ENCODE peak calls at places on chromosomes 7 and 10, in four cellular contexts. O, P, N and G are unnamed samples. For H3K4me1 and H3K9me3, the result is how much of the 10 kb centered on the place peaks cover.

GRCh38 chr7:106018566-106019338 is 55.7 kb downstream of the CDHR3 start:
- DNase-seq in O (no peak), P (no peak), N (peak), G (no peak)

GRCh38 chr10:18185621-18186020 is 45.4 kb downstream of the CACNB2 start:
- DNase-seq in O (no peak), P (no peak), N (no peak), G (no peak)

GRCh38 chr10:104300002-104300735 is 31.2 kb downstream of the GSTO2 start:
- DNase-seq in O (no peak), P (no peak), N (no peak), G (no peak)

GRCh38 chr7:122137291-122138077 is 6.6 kb downstream of the AASS start:
- DNase-seq in O (no peak), P (no peak), N (no peak), G (no peak)

GRCh38 chr10:101848408-101848807 is 4.8 kb upstream of the KCNIP2 start:
- DNase-seq in O (no peak), P (no peak), N (no peak), G (no peak)

GRCh38 chr10:71216363-71216695 is 4.0 kb downstream of the UNC5B start:
- DNase-seq in O (no peak), P (no peak), N (no peak), G (no peak)

GRCh38 chr10:82071231-82071630 is 196.2 kb downstream of the NRG3 start:
- DNase-seq in O (no peak), P (no peak), N (no peak), G (no peak)

GRCh38 chr7:113799896-113800295 is 118.9 kb downstream of the PPP1R3A start:
- DNase-seq in O (no peak), P (no peak), N (no peak), G (no peak)

GRCh38 chr10:78181381-78182055 is 147.9 kb downstream of the RPS24 start:
- DNase-seq in O (no peak), P (no peak), N (no peak), G (no peak)

GRCh38 chr10:131206136-131206995 is 105.2 kb downstream of the TCERG1L start:
- DNase-seq in O (peak), P (no peak), N (no peak), G (no peak)

GRCh38 chr10:4307784-4308364 is 518.1 kb upstream of the AKR1E2 start:
- DNase-seq in O (no peak), P (no peak), N (no peak), G (no peak)

DNA sequence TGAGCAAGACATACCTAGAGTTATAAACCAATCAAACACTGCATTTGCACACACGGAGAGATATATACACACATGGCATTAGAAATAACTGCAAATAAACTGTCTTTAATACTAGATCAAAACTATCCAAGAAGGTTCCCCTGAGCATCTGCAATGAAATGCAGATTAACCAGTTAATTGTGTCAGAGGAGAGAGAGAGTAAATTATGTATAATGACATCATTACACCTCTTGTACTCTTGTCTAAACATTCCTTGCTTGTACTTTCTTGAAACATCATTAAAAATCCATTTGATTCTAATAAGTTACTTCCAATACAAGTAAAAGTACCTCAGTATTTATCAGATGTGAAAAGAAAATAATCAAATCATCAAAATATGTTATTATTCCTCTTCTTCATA is 932 bp downstream of the ANKRD22 start:
- DNase-seq in O (no peak), P (no peak), N (no peak), G (no peak)
- H3K4me1 ChIP-seq in O (under half), P (under half), N (under half), G (under half)

GRCh38 chr7:135156290-135156689 is 8.4 kb downstream of the TMEM140 start:
- DNase-seq in O (no peak), P (no peak), N (no peak), G (no peak)
- H3K9me3 ChIP-seq in O (under half), P (under half), N (under half), G (under half)

DNA sequence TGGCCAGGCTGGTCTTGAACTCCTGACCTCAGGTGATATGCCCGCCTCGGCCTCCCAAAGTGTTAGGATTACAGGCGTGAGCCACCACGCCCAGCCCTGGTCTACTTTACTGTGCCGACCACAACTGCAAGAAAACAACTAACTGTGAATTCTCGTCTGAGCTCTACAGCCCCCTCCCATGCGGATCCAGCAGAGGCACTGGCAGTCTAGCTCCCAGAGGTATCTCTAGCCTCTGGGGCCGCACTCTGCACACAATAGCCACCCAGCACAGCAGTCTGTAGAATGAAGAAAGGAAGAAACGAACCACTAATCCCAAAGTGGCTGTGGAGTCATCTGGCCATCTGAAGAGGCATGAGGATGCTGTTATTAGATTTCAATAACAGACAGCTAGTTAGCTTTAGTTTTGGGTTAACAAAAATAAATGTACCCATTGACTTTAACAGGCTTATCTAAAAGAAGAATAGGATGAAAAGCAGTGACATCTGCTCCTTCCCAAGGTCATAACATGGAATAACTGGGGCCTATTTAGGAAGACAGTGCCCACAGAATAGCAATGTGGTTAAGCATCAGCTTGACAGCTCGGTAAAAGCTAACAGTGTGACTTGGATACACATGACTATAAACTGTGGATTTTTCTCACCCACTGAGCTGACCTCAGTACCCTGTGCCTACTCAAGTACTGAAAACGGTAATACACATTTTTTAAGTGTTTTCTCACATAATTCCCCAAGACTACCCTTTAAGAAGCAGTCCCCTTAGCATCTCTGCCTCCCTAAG is 131.9 kb downstream of the TNS3 start:
- DNase-seq in O (no peak), P (no peak), N (no peak), G (no peak)
- TF ChIP-seq ZNF274 in O (no peak), P (no peak), N (no peak), G (no peak)

DNA sequence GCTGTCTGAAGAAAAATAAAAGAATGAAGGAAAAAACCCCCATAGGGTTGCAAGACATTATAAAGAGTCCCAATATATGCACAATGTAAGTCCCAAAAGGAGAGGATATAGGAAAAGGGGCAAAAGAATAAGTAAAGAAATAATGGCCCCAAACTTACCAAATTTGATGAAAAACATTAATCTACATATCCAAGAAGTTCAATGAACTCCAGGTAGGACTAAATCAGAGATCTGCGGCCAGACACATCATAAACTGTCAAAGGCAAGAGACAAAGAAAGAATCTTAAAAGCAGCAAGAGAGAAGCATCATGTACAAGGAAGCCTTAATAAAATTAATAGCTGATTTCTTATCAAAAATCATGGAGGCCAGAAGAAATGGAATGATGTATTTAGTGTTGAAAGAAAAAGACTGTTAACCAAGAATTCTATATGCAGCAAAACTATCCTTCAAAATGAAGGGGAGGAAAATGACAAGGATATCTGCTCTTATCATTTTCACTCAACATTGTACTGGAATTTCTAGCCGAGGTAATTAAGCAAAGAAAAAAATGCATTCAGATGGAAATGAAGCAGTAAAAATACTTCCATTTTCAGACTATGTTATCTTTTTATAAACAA is 95.7 kb upstream of the GLI3 start:
- DNase-seq in O (no peak), P (no peak), N (no peak), G (no peak)
- H3K4me1 ChIP-seq in O (under half), P (under half), N (under half), G (under half)

DNA sequence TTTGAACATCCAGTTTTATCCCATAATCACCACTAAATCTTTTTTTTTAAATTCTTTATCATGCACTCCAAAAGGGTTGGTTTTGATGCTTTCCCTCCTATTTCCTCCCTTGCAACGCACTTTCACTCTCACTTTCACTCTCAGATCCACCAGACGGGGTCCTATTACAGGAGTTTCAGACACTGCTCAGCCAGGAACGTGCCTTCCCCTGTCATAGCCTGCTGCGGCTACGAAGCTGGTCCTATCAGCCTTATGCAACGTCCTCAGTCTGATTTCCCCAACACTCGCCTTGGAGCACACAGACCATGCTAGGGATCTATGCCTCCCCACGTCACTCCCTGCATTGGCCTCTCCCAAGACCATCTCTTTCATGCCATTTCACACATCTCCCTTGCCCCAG is 23.4 kb downstream of the ZPBP start:
- DNase-seq in O (no peak), P (no peak), N (no peak), G (no peak)
- H3K9me3 ChIP-seq in O (under half), P (under half), N (under half), G (under half)

GRCh38 chr7:64874562-64875250 is 28.4 kb upstream of the ZNF273 start:
- DNase-seq in O (peak), P (no peak), N (no peak), G (no peak)
- TF ChIP-seq ZNF274 in O (no peak), P (no peak), N (no peak), G (no peak)

GRCh38 chr7:150663802-150664494 is 21.6 kb upstream of the GIMAP2 start:
- DNase-seq in O (no peak), P (no peak), N (no peak), G (no peak)

GRCh38 chr7:150668472-150668911 is 17.0 kb upstream of the GIMAP2 start:
- DNase-seq in O (no peak), P (no peak), N (no peak), G (no peak)

GRCh38 chr7:150665882-150666281 is 19.6 kb upstream of the GIMAP2 start:
- DNase-seq in O (no peak), P (no peak), N (no peak), G (no peak)

GRCh38 chr7:150666412-150666811 is 19.1 kb upstream of the GIMAP2 start:
- DNase-seq in O (no peak), P (no peak), N (no peak), G (no peak)

DNA sequence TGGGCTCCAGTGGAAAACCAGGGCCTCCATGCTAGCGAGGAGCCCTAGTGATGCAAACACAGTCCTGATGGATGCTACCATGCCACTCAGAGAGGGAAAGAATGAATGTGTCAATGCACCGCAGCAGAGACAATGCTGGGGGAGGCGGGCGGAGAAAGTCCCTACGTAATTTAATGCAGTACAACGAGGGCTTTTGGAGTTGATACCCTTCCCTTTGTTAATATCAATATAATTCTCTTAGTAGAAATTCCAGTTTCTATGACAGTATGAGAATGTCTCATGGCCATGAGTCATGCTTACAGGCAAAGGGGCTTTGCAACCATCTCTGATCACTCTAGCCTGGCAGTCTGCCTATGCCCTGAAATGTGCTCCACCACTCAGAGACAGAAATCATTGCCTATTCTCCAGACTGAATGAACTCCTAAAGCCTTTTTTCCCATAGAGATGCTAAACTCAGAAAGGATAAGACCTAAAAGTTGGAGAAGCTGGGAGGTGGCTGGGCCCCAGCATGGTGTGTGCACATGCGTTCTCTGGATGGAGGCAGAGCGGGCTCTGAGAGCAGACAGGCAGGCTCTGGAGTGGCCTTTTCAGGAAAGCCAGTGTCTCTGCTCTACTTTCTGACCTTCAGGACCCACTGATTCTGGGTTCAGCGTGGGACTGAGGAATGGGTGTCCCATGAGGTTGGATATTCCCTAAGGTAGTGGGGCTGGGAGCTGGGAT is 20.3 kb upstream of the GIMAP2 start:
- DNase-seq in O (no peak), P (no peak), N (no peak), G (no peak)
- H3K4me1 ChIP-seq in O (under half), P (under half), N (under half), G (under half)

GRCh38 chr7:4244635-4245034 is 437.5 kb upstream of the FOXK1 start:
- DNase-seq in O (no peak), P (no peak), N (no peak), G (no peak)
- H3K9me3 ChIP-seq in O (under half), P (under half), N (under half), G (under half)

GRCh38 chr10:116756277-116756676 is 13.9 kb upstream of the HSPA12A start:
- DNase-seq in O (no peak), P (no peak), N (no peak), G (no peak)
- TF ChIP-seq ZNF274 in O (no peak), P (no peak), N (no peak), G (no peak)